ENCODE peak calls at places on chromosomes 2 and 18, in nine cellular contexts. One of them, this sample, is unnamed. For H3K36me3, the result is how much of the 10 kb centered on the place peaks cover.

GRCh38 chr2:231633259-231633976 is 40.8 kb downstream of the TEX44 start:
- DNase-seq in cardiac muscle cell: no peak
- DNase-seq in Panc1: no peak
- DNase-seq in tibial nerve: no peak
- DNase-seq in brain microvascular endothelial cell: no peak
- DNase-seq in stomach: no peak
- DNase-seq in left lung: no peak
- DNase-seq in mucosa of descending colon: peak
- DNase-seq in thoracic aorta: no peak
- DNase-seq in this sample: no peak

GRCh38 chr2:15788458-15789229 is 151.7 kb upstream of the MYCN start:
- DNase-seq in cardiac muscle cell: no peak
- DNase-seq in left lung: no peak
- DNase-seq in brain microvascular endothelial cell: no peak
- DNase-seq in thoracic aorta: no peak
- DNase-seq in Panc1: no peak
- DNase-seq in mucosa of descending colon: no peak
- DNase-seq in tibial nerve: no peak
- DNase-seq in stomach: no peak
- DNase-seq in this sample: no peak

GRCh38 chr2:44543773-44544725 is 182.3 kb downstream of the CAMKMT start:
- DNase-seq in mucosa of descending colon: no peak
- DNase-seq in thoracic aorta: no peak
- DNase-seq in tibial nerve: no peak
- DNase-seq in left lung: no peak
- DNase-seq in stomach: no peak
- DNase-seq in brain microvascular endothelial cell: no peak
- DNase-seq in Panc1: no peak
- DNase-seq in cardiac muscle cell: no peak
- DNase-seq in this sample: no peak

GRCh38 chr2:46179037-46179621 is 118.1 kb upstream of the EPAS1 start:
- DNase-seq in brain microvascular endothelial cell: peak
- DNase-seq in Panc1: no peak
- DNase-seq in stomach: peak
- DNase-seq in mucosa of descending colon: no peak
- DNase-seq in cardiac muscle cell: peak
- DNase-seq in thoracic aorta: peak
- DNase-seq in left lung: no peak
- DNase-seq in tibial nerve: peak
- DNase-seq in this sample: no peak

GRCh38 chr2:54704688-54705605 is 18.5 kb upstream of the EML6 start:
- DNase-seq in cardiac muscle cell: peak
- DNase-seq in Panc1: no peak
- DNase-seq in stomach: no peak
- DNase-seq in tibial nerve: no peak
- DNase-seq in left lung: no peak
- DNase-seq in thoracic aorta: no peak
- DNase-seq in brain microvascular endothelial cell: no peak
- DNase-seq in mucosa of descending colon: no peak
- DNase-seq in this sample: no peak

GRCh38 chr2:174704647-174705046 is 59.6 kb downstream of the CHRNA1 start:
- DNase-seq in Panc1: no peak
- DNase-seq in cardiac muscle cell: peak
- DNase-seq in thoracic aorta: no peak
- DNase-seq in stomach: no peak
- DNase-seq in mucosa of descending colon: no peak
- DNase-seq in left lung: no peak
- DNase-seq in tibial nerve: no peak
- DNase-seq in brain microvascular endothelial cell: no peak
- DNase-seq in this sample: no peak

GRCh38 chr2:218997730-218998129 is 4.5 kb upstream of the CRYBA2 start:
- DNase-seq in cardiac muscle cell: no peak
- DNase-seq in tibial nerve: no peak
- DNase-seq in left lung: no peak
- DNase-seq in stomach: no peak
- DNase-seq in brain microvascular endothelial cell: no peak
- DNase-seq in thoracic aorta: no peak
- DNase-seq in Panc1: no peak
- DNase-seq in mucosa of descending colon: no peak
- DNase-seq in this sample: no peak

GRCh38 chr2:144099746-144100438 is 420.0 kb downstream of the ZEB2 start:
- DNase-seq in brain microvascular endothelial cell: peak
- DNase-seq in thoracic aorta: no peak
- DNase-seq in mucosa of descending colon: no peak
- DNase-seq in stomach: no peak
- DNase-seq in tibial nerve: no peak
- DNase-seq in left lung: no peak
- DNase-seq in cardiac muscle cell: peak
- DNase-seq in Panc1: no peak
- DNase-seq in this sample: no peak

GRCh38 chr2:159661286-159661685 is 44.9 kb upstream of the BAZ2B start:
- DNase-seq in left lung: no peak
- DNase-seq in mucosa of descending colon: no peak
- DNase-seq in brain microvascular endothelial cell: no peak
- DNase-seq in Panc1: no peak
- DNase-seq in cardiac muscle cell: no peak
- DNase-seq in stomach: no peak
- DNase-seq in tibial nerve: no peak
- DNase-seq in thoracic aorta: no peak
- DNase-seq in this sample: no peak

GRCh38 chr2:44649426-44649825 is 287.7 kb downstream of the CAMKMT start:
- DNase-seq in mucosa of descending colon: no peak
- DNase-seq in brain microvascular endothelial cell: no peak
- DNase-seq in stomach: no peak
- DNase-seq in cardiac muscle cell: peak
- DNase-seq in left lung: no peak
- DNase-seq in Panc1: no peak
- DNase-seq in thoracic aorta: no peak
- DNase-seq in tibial nerve: no peak
- DNase-seq in this sample: no peak

GRCh38 chr2:146734042-146734715 is 1110.7 kb upstream of the ACVR2A start:
- DNase-seq in tibial nerve: no peak
- DNase-seq in Panc1: peak
- DNase-seq in thoracic aorta: no peak
- DNase-seq in left lung: no peak
- DNase-seq in mucosa of descending colon: no peak
- DNase-seq in stomach: no peak
- DNase-seq in cardiac muscle cell: peak
- DNase-seq in brain microvascular endothelial cell: peak
- DNase-seq in this sample: no peak

GRCh38 chr2:235641956-235642355 is 148.1 kb downstream of the AGAP1 start:
- DNase-seq in cardiac muscle cell: no peak
- DNase-seq in mucosa of descending colon: no peak
- DNase-seq in tibial nerve: no peak
- DNase-seq in thoracic aorta: no peak
- DNase-seq in stomach: no peak
- DNase-seq in left lung: no peak
- DNase-seq in Panc1: no peak
- DNase-seq in brain microvascular endothelial cell: no peak
- DNase-seq in this sample: no peak

GRCh38 chr18:61333271-61333745 is at the start of gene CDH20:
- DNase-seq in Panc1: no peak
- DNase-seq in mucosa of descending colon: no peak
- DNase-seq in left lung: peak
- DNase-seq in thoracic aorta: no peak
- DNase-seq in cardiac muscle cell: peak
- DNase-seq in stomach: no peak
- DNase-seq in tibial nerve: no peak
- DNase-seq in brain microvascular endothelial cell: no peak
- DNase-seq in this sample: no peak
- H3K4me3 ChIP-seq in Panc1: no peak
- H3K4me3 ChIP-seq in mucosa of descending colon: no peak
- H3K4me3 ChIP-seq in left lung: no peak
- H3K4me3 ChIP-seq in thoracic aorta: peak
- H3K4me3 ChIP-seq in cardiac muscle cell: peak
- H3K4me3 ChIP-seq in stomach: peak
- H3K4me3 ChIP-seq in tibial nerve: peak
- H3K4me3 ChIP-seq in brain microvascular endothelial cell: peak
- H3K4me3 ChIP-seq in this sample: no peak

DNA sequence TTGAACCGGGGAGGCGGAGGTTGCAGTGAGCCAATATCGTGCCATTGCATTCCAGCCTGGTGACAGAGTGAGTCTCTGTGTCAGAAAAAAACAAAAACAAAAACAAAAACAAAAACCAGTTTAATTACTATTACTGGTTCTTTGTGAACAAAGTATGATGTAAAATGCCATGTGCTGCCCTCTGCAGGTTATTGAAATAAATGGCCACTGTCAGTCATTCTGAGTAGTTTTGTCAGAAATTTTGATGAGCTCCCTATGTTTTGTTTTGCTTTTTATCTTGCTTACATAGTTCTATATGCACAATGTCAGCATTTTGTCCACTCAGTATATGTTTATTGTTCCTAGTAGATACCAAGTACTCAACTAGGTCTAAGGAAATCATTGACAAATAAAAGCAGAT is 423.6 kb upstream of the CHST9 start:
- DNase-seq in mucosa of descending colon: no peak
- DNase-seq in cardiac muscle cell: peak
- DNase-seq in left lung: no peak
- DNase-seq in Panc1: no peak
- DNase-seq in tibial nerve: no peak
- DNase-seq in stomach: no peak
- DNase-seq in brain microvascular endothelial cell: peak
- DNase-seq in thoracic aorta: no peak
- DNase-seq in this sample: no peak
- TF ChIP-seq CTCF in mucosa of descending colon: no peak
- TF ChIP-seq CTCF in cardiac muscle cell: peak
- TF ChIP-seq CTCF in left lung: no peak
- TF ChIP-seq CTCF in Panc1: peak
- TF ChIP-seq CTCF in tibial nerve: no peak
- TF ChIP-seq CTCF in stomach: no peak
- TF ChIP-seq CTCF in brain microvascular endothelial cell: peak
- TF ChIP-seq CTCF in thoracic aorta: no peak
- TF ChIP-seq CTCF in this sample: no peak

DNA sequence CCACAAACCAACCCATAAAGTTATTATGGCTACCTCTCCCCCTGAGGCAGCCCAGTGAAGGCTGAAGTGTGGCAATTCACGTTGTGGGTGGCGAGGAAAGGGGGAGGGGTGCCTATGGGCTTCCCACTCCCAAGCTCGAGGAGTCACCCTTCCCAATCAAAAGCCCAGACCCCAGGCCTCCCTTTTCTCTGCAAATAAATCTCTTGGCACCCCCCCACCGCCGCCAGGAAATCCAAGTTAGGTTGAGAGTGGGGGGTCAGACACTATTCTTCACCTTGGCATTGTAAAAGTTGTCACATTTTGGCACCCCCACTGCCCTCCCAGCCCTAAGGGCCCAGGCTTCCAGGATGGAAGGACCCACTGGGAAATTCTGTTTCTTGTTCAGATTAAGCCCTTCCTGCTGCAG is 6.9 kb downstream of the ANKRD53 start:
- DNase-seq in thoracic aorta: no peak
- DNase-seq in Panc1: no peak
- DNase-seq in left lung: no peak
- DNase-seq in cardiac muscle cell: no peak
- DNase-seq in brain microvascular endothelial cell: no peak
- DNase-seq in stomach: no peak
- DNase-seq in mucosa of descending colon: no peak
- DNase-seq in tibial nerve: no peak
- DNase-seq in this sample: peak
- H3K36me3 ChIP-seq in thoracic aorta: under half
- H3K36me3 ChIP-seq in Panc1: under half
- H3K36me3 ChIP-seq in left lung: under half
- H3K36me3 ChIP-seq in cardiac muscle cell: under half
- H3K36me3 ChIP-seq in brain microvascular endothelial cell: under half
- H3K36me3 ChIP-seq in stomach: under half
- H3K36me3 ChIP-seq in mucosa of descending colon: under half
- H3K36me3 ChIP-seq in tibial nerve: under half
- H3K36me3 ChIP-seq in this sample: under half

GRCh38 chr18:70292628-70293027 is 3.8 kb downstream of the SOCS6 start:
- DNase-seq in brain microvascular endothelial cell: no peak
- DNase-seq in left lung: no peak
- DNase-seq in stomach: no peak
- DNase-seq in tibial nerve: no peak
- DNase-seq in cardiac muscle cell: no peak
- DNase-seq in mucosa of descending colon: peak
- DNase-seq in thoracic aorta: no peak
- DNase-seq in Panc1: no peak
- DNase-seq in this sample: no peak

GRCh38 chr18:70289351-70290330 is 796 bp downstream of the SOCS6 start:
- DNase-seq in brain microvascular endothelial cell: no peak
- DNase-seq in left lung: peak
- DNase-seq in tibial nerve: no peak
- DNase-seq in Panc1: no peak
- DNase-seq in mucosa of descending colon: peak
- DNase-seq in cardiac muscle cell: peak
- DNase-seq in stomach: peak
- DNase-seq in thoracic aorta: no peak
- DNase-seq in this sample: peak

GRCh38 chr18:70290482-70291294 is 1.8 kb downstream of the SOCS6 start:
- DNase-seq in left lung: no peak
- DNase-seq in thoracic aorta: no peak
- DNase-seq in cardiac muscle cell: no peak
- DNase-seq in Panc1: no peak
- DNase-seq in stomach: no peak
- DNase-seq in mucosa of descending colon: peak
- DNase-seq in tibial nerve: no peak
- DNase-seq in brain microvascular endothelial cell: no peak
- DNase-seq in this sample: no peak

GRCh38 chr18:70293166-70293565 is 4.3 kb downstream of the SOCS6 start:
- DNase-seq in thoracic aorta: no peak
- DNase-seq in Panc1: no peak
- DNase-seq in brain microvascular endothelial cell: no peak
- DNase-seq in tibial nerve: no peak
- DNase-seq in cardiac muscle cell: no peak
- DNase-seq in mucosa of descending colon: peak
- DNase-seq in left lung: no peak
- DNase-seq in stomach: no peak
- DNase-seq in this sample: no peak

GRCh38 chr18:70291295-70291574 is 2.4 kb downstream of the SOCS6 start:
- DNase-seq in thoracic aorta: no peak
- DNase-seq in mucosa of descending colon: peak
- DNase-seq in left lung: no peak
- DNase-seq in stomach: no peak
- DNase-seq in cardiac muscle cell: no peak
- DNase-seq in Panc1: no peak
- DNase-seq in tibial nerve: no peak
- DNase-seq in brain microvascular endothelial cell: no peak
- DNase-seq in this sample: no peak
- H3K4me3 ChIP-seq in thoracic aorta: peak
- H3K4me3 ChIP-seq in mucosa of descending colon: no peak
- H3K4me3 ChIP-seq in left lung: no peak
- H3K4me3 ChIP-seq in stomach: no peak
- H3K4me3 ChIP-seq in cardiac muscle cell: no peak
- H3K4me3 ChIP-seq in Panc1: peak
- H3K4me3 ChIP-seq in tibial nerve: no peak
- H3K4me3 ChIP-seq in brain microvascular endothelial cell: no peak
- H3K4me3 ChIP-seq in this sample: no peak

GRCh38 chr2:208101716-208102631 is 22.4 kb downstream of the CRYGD start:
- DNase-seq in tibial nerve: no peak
- DNase-seq in thoracic aorta: no peak
- DNase-seq in Panc1: peak
- DNase-seq in left lung: no peak
- DNase-seq in stomach: no peak
- DNase-seq in mucosa of descending colon: no peak
- DNase-seq in cardiac muscle cell: peak
- DNase-seq in brain microvascular endothelial cell: peak
- DNase-seq in this sample: no peak
- TF ChIP-seq CTCF in tibial nerve: no peak
- TF ChIP-seq CTCF in thoracic aorta: no peak
- TF ChIP-seq CTCF in Panc1: peak
- TF ChIP-seq CTCF in left lung: no peak
- TF ChIP-seq CTCF in stomach: no peak
- TF ChIP-seq CTCF in mucosa of descending colon: no peak
- TF ChIP-seq CTCF in cardiac muscle cell: peak
- TF ChIP-seq CTCF in brain microvascular endothelial cell: peak
- TF ChIP-seq CTCF in this sample: no peak

GRCh38 chr2:36512705-36513104 is 85.3 kb downstream of the FEZ2 start:
- DNase-seq in stomach: no peak
- DNase-seq in brain microvascular endothelial cell: no peak
- DNase-seq in Panc1: no peak
- DNase-seq in thoracic aorta: no peak
- DNase-seq in left lung: no peak
- DNase-seq in cardiac muscle cell: no peak
- DNase-seq in mucosa of descending colon: no peak
- DNase-seq in tibial nerve: no peak
- DNase-seq in this sample: no peak
- H3K36me3 ChIP-seq in stomach: under half
- H3K36me3 ChIP-seq in brain microvascular endothelial cell: half or more
- H3K36me3 ChIP-seq in Panc1: half or more
- H3K36me3 ChIP-seq in thoracic aorta: under half
- H3K36me3 ChIP-seq in left lung: under half
- H3K36me3 ChIP-seq in cardiac muscle cell: under half
- H3K36me3 ChIP-seq in mucosa of descending colon: under half
- H3K36me3 ChIP-seq in tibial nerve: under half
- H3K36me3 ChIP-seq in this sample: under half